ENCODE peak calls at places on chromosomes 6 and 20, in four cellular contexts. G is GM23248, K is uterus, S is K562. O is an unnamed sample.
A peak's percentile ranks its signal among the peaks of the same experiment; 100 is the strongest.

GRCh38 chr6:1015819-1016218 is 296.1 kb upstream of the FOXQ1 start:
- DNase-seq in G (peak; percentile 20), K (no peak), S (no peak), O (no peak)

GRCh38 chr20:19909696-19910095 is 107.5 kb upstream of the NAA20 start:
- DNase-seq in G (peak; percentile 54), K (no peak), S (no peak), O (peak; percentile 87)

GRCh38 chr6:56540950-56541600 is 101.6 kb downstream of the DST start:
- DNase-seq in G (peak; percentile 57), K (no peak), S (no peak), O (no peak)

GRCh38 chr6:37971263-37971662 is 151.7 kb downstream of the ZFAND3 start:
- DNase-seq in G (peak; percentile 13), K (no peak), S (no peak), O (no peak)

GRCh38 chr6:91155129-91155528 is 568.3 kb upstream of the MAP3K7 start:
- DNase-seq in G (no peak), K (no peak), S (no peak), O (no peak)

GRCh38 chr20:57272883-57273282 is 6.4 kb upstream of the BMP7 start:
- DNase-seq in G (no peak), K (no peak), S (no peak), O (no peak)

GRCh38 chr6:157060440-157060949 is 262.8 kb downstream of the TMEM242 start:
- DNase-seq in G (peak; percentile 20), K (no peak), S (no peak), O (no peak)

GRCh38 chr6:137155830-137156229 is 17.6 kb downstream of the IL22RA2 start:
- DNase-seq in G (peak; percentile 64), K (no peak), S (no peak), O (no peak)

GRCh38 chr6:14310955-14311354 is 193.4 kb downstream of the CD83 start:
- DNase-seq in G (no peak), K (no peak), S (no peak), O (no peak)

GRCh38 chr6:41371461-41371991 is 36.1 kb downstream of the NCR2 start:
- DNase-seq in G (peak; percentile 70), K (peak; percentile 40), S (no peak), O (peak; percentile 72)

GRCh38 chr6:149895702-149896310 is 2.1 kb downstream of the RAET1E start:
- DNase-seq in G (peak; percentile 82), K (no peak), S (no peak), O (peak; percentile 63)

GRCh38 chr6:42276008-42276890 is 58.6 kb upstream of the MRPS10 start:
- DNase-seq in G (no peak), K (peak; percentile 62), S (no peak), O (no peak)

GRCh38 chr6:87518453-87518852 is 45.7 kb downstream of the SLC35A1 start:
- DNase-seq in G (no peak), K (no peak), S (no peak), O (no peak)

GRCh38 chr6:44058617-44059358 is 68.5 kb downstream of the MRPL14 start:
- DNase-seq in G (peak; percentile 100), K (peak; percentile 76), S (peak; percentile 96), O (peak; percentile 91)
- H3K4me1 ChIP-seq in G (peaks cover 71% of the 10 kb centered on the region), K (peaks cover 10% of the 10 kb centered on the region), S (peaks cover 52% of the 10 kb centered on the region), O (no peaks in the 10 kb centered on the region)

GRCh38 chr20:48795058-48795457 is 32.7 kb downstream of the PREX1 start:
- DNase-seq in G (no peak), K (no peak), S (no peak), O (no peak)
- H3K4me1 ChIP-seq in G (peaks cover 11% of the 10 kb centered on the region), K (no peaks in the 10 kb centered on the region), S (peaks cover 7% of the 10 kb centered on the region), O (no peaks in the 10 kb centered on the region)

GRCh38 chr6:119334535-119335264 is 14.9 kb downstream of the MAN1A1 start:
- DNase-seq in G (no peak), K (no peak), S (no peak), O (no peak)
- H3K4me1 ChIP-seq in G (no peaks in the 10 kb centered on the region), K (no peaks in the 10 kb centered on the region), S (peaks cover 3% of the 10 kb centered on the region), O (no peaks in the 10 kb centered on the region)

GRCh38 chr6:127939442-127940066 is 38.7 kb upstream of the THEMIS start:
- DNase-seq in G (peak; percentile 49), K (no peak), S (no peak), O (no peak)
- H3K4me1 ChIP-seq in G (peaks cover 18% of the 10 kb centered on the region), K (no peaks in the 10 kb centered on the region), S (no peaks in the 10 kb centered on the region), O (peaks cover 9% of the 10 kb centered on the region)

O was measured in tibial artery.